ENCODE peak calls at places on chromosomes 5 and 9, in eight cellular contexts. M is NCI-H460; K is AG04449; P is neuronal stem cell; N is activated CD8-positive, alpha-beta memory T cell treated with anti-CD3 and anti-CD28 coated beads, Interleukin-2, amount 50 U/mL, for 4 hours; Y is mesothelial cell of epicardium; J is Daoy; I is epithelial cell of esophagus. E is an unnamed sample.
A peak's percentile ranks its signal among the peaks of the same experiment; 100 is the strongest.

GRCh38 chr9:36485647-36486453 is 85.8 kb upstream of the RNF38 start:
- DNase-seq in M (no peak), K (no peak), P (peak; percentile 40), N (no peak), Y (peak; percentile 42), J (peak; percentile 56), I (peak; percentile 35), E (peak; percentile 31)

GRCh38 chr5:125205604-125206221 is 459.3 kb upstream of the ZNF608 start:
- DNase-seq in M (no peak), K (no peak), P (no peak), N (no peak), Y (no peak), J (no peak), I (no peak), E (no peak)

GRCh38 chr5:142059304-142059940 is 46.6 kb upstream of the GNPDA1 start:
- DNase-seq in M (no peak), K (no peak), P (no peak), N (no peak), Y (no peak), J (no peak), I (no peak), E (no peak)

GRCh38 chr5:125655156-125655555 is 768.1 kb upstream of the GRAMD2B start:
- DNase-seq in M (no peak), K (no peak), P (no peak), N (no peak), Y (no peak), J (no peak), I (no peak), E (no peak)

GRCh38 chr5:41503860-41504259 is 6.5 kb downstream of the PLCXD3 start:
- DNase-seq in M (no peak), K (no peak), P (peak; percentile 63), N (no peak), Y (no peak), J (no peak), I (no peak), E (no peak)

GRCh38 chr9:93326654-93327053 is 124.8 kb upstream of the FAM120A start:
- DNase-seq in M (no peak), K (no peak), P (no peak), N (no peak), Y (no peak), J (no peak), I (no peak), E (no peak)

GRCh38 chr5:108858959-108859358 is 111.3 kb downstream of the FER start:
- DNase-seq in M (no peak), K (no peak), P (no peak), N (no peak), Y (no peak), J (no peak), I (peak; percentile 50), E (peak; percentile 36)

GRCh38 chr5:68529581-68529980 is 314.0 kb downstream of the PIK3R1 start:
- DNase-seq in M (no peak), K (no peak), P (no peak), N (no peak), Y (no peak), J (no peak), I (no peak), E (peak; percentile 4)

GRCh38 chr9:15856591-15856990 is 303.7 kb downstream of the CCDC171 start:
- DNase-seq in M (no peak), K (peak; percentile 63), P (no peak), N (no peak), Y (no peak), J (no peak), I (peak; percentile 5), E (peak; percentile 12)

GRCh38 chr5:88715503-88715902 is 167.5 kb downstream of the MEF2C start:
- DNase-seq in M (no peak), K (no peak), P (no peak), N (no peak), Y (no peak), J (no peak), I (no peak), E (no peak)

GRCh38 chr5:81315336-81315735 is 13.9 kb downstream of the ZCCHC9 start:
- DNase-seq in M (no peak), K (peak; percentile 44), P (no peak), N (no peak), Y (no peak), J (no peak), I (peak; percentile 63), E (peak; percentile 73)

GRCh38 chr9:137198051-137198747 is 2.3 kb downstream of the TPRN start:
- DNase-seq in M (no peak), K (no peak), P (no peak), N (no peak), Y (no peak), J (no peak), I (no peak), E (peak; percentile 30)